ENCODE peak calls at places on chromosomes 4 and X, in six cellular contexts. M is GM23248; S is IMR-90; H is CD8-positive, alpha-beta memory T cell; E is neural progenitor cell; D is brain microvascular endothelial cell. T is an unnamed sample. For H3K36me3, the result is how much of the 10 kb centered on the place peaks cover.

GRCh38 chr4:100422911-100423310 is 94.9 kb downstream of the EMCN start:
- DNase-seq in S (no peak), D (no peak), H (no peak), M (peak), E (no peak), T (no peak)

GRCh38 chr4:105808459-105809041 is 86.7 kb upstream of the NPNT start:
- DNase-seq in E (no peak), H (no peak), M (peak), S (peak), D (peak), T (no peak)

GRCh38 chr4:183349673-183350072 is 27.4 kb upstream of the CLDN24 start:
- DNase-seq in D (no peak), E (no peak), H (no peak), M (peak), S (peak), T (peak)

GRCh38 chrX:3518870-3519269 is 172.4 kb upstream of the MXRA5 start:
- DNase-seq in D (peak), H (no peak), M (peak), E (no peak), S (peak), T (peak)

GRCh38 chrX:40094041-40094899 is 3.5 kb downstream of the BCOR start:
- DNase-seq in M (peak), S (peak), E (peak), H (no peak), D (no peak), T (peak)

GRCh38 chrX:47217121-47217851 is 1.2 kb upstream of the CDK16 start:
- DNase-seq in E (no peak), H (no peak), M (peak), S (peak), D (peak), T (peak)

GRCh38 chr4:183241322-183241640 is 78.8 kb downstream of the CLDN22 start:
- DNase-seq in D (peak), M (peak), S (peak), E (no peak), H (no peak), T (peak)

GRCh38 chr4:108512615-108513505 is 107.5 kb upstream of the RPL34 start:
- DNase-seq in D (peak), H (peak), S (peak), M (peak), E (peak), T (peak)

GRCh38 chr4:48958582-48958981 is 27.5 kb upstream of the CWH43 start:
- DNase-seq in D (no peak), S (no peak), M (no peak), H (no peak), E (no peak), T (no peak)

GRCh38 chr4:26916195-26916594 is 55.6 kb downstream of the STIM2 start:
- DNase-seq in H (no peak), E (no peak), D (peak), S (peak), M (peak), T (no peak)

GRCh38 chr4:91447168-91447567 is 856.6 kb upstream of the GRID2 start:
- DNase-seq in S (no peak), H (no peak), M (no peak), D (no peak), E (no peak), T (no peak)
- H3K27ac ChIP-seq in S (no peak), H (no peak), M (no peak), D (no peak), E (no peak), T (no peak)

DNA sequence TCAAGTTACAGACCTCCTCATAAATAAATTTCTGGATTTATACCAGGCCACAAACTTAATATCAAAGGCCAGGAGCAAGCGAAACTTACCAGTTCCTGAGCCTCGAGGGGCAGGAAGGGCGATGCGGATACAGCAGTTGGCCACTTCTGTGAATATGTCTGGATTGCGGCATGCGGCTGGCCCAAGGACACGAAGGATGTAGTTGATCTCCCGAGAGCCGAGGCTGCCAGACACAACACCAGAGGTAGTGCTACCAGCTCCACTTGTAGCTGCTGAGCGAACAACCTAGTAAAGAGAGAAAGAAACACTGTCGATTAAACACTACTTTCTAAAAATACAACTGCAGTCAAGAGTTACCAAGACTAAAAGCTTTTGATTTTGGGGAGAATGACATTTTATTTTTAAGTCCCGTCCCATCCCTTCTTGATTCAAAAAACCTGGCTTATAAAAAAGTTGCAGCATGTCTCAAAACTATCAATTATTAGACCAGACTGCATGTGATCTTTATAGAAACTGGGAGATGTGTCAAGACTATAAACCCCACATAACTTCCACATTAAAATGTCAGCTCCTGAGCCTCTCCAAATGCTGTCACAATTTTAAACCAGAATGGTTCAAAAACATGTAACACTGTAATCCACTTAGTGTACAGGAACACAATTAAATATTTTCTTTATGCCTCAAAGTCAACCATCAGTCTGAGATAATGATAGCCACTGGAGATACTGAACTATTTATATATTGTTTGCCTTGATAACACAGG is 105.6 kb downstream of the HUWE1 start:
- DNase-seq in E (no peak), M (no peak), D (no peak), S (no peak), H (no peak), T (no peak)
- H3K36me3 ChIP-seq in E (under half), M (under half), D (under half), S (under half), H (half or more), T (half or more)

GRCh38 chr4:140812916-140813315 is 56.7 kb upstream of the TBC1D9 start:
- DNase-seq in E (no peak), D (no peak), H (no peak), S (no peak), M (no peak), T (no peak)

GRCh38 chr4:140809671-140810070 is 53.5 kb upstream of the TBC1D9 start:
- DNase-seq in S (no peak), H (no peak), E (no peak), D (no peak), M (no peak), T (no peak)

GRCh38 chr4:140811429-140811828 is 55.2 kb upstream of the TBC1D9 start:
- DNase-seq in M (no peak), D (no peak), H (no peak), E (no peak), S (no peak), T (no peak)

GRCh38 chr4:140816806-140817205 is 60.6 kb upstream of the TBC1D9 start:
- DNase-seq in M (no peak), E (no peak), S (no peak), D (no peak), H (no peak), T (no peak)

GRCh38 chr4:140813804-140814203 is 57.6 kb upstream of the TBC1D9 start:
- DNase-seq in S (no peak), M (no peak), H (no peak), D (no peak), E (no peak), T (no peak)
- H3K27ac ChIP-seq in S (no peak), M (no peak), H (no peak), D (no peak), E (no peak), T (no peak)

GRCh38 chr4:5629542-5629941 is 78.8 kb downstream of the EVC2 start:
- DNase-seq in H (no peak), E (no peak), S (no peak), M (no peak), D (no peak), T (no peak)
- H3K36me3 ChIP-seq in H (under half), E (under half), S (under half), M (under half), D (under half), T (under half)

GRCh38 chr4:41029098-41029497 is 185.2 kb downstream of the APBB2 start:
- DNase-seq in S (no peak), M (no peak), D (no peak), E (no peak), H (no peak), T (no peak)
- H3K27ac ChIP-seq in S (peak), M (no peak), D (no peak), E (no peak), H (no peak), T (no peak)

GRCh38 chr4:2911868-2912267 is 51.3 kb downstream of the NOP14 start:
- DNase-seq in S (no peak), M (no peak), H (no peak), D (no peak), E (no peak), T (no peak)
- H3K36me3 ChIP-seq in S (half or more), M (under half), H (half or more), D (half or more), E (under half), T (under half)

GRCh38 chrX:123476636-123477219 is 256.1 kb downstream of the THOC2 start:
- DNase-seq in H (no peak), E (no peak), M (no peak), S (no peak), D (no peak), T (no peak)
- H3K27ac ChIP-seq in H (no peak), E (no peak), M (no peak), S (no peak), D (no peak), T (no peak)

GRCh38 chrX:75084757-75085156 is 71.3 kb downstream of the ABCB7 start:
- DNase-seq in S (no peak), D (no peak), H (no peak), M (no peak), E (no peak), T (no peak)

GRCh38 chrX:75086731-75087195 is 69.3 kb downstream of the ABCB7 start:
- DNase-seq in D (no peak), M (no peak), S (no peak), E (no peak), H (no peak), T (no peak)
- H3K36me3 ChIP-seq in D (under half), M (under half), S (under half), E (under half), H (under half), T (under half)

DNA sequence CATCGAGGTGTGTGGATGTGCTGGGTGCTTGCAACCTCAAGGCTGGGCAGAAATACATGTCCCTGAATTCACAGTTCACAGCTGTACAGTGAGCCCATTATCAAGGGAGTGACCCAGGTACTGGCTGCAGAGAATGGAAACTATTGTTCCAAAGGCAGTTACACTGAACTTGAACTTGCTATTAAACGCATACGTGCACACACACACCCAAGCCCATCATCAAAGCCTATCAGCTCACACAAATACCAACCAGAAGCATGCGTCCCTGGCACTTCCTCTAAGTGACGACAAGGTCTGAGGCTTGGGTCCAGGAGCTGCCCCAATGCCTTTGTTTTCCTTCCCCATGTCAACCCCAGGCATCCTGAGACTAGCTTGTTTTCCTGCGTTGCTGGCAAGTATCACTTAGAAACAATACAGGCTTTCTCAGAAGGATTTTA is 88.6 kb downstream of the IRF2 start:
- DNase-seq in H (no peak), S (no peak), E (no peak), D (no peak), M (no peak), T (no peak)
- H3K27ac ChIP-seq in H (peak), S (peak), E (no peak), D (no peak), M (no peak), T (no peak)

DNA sequence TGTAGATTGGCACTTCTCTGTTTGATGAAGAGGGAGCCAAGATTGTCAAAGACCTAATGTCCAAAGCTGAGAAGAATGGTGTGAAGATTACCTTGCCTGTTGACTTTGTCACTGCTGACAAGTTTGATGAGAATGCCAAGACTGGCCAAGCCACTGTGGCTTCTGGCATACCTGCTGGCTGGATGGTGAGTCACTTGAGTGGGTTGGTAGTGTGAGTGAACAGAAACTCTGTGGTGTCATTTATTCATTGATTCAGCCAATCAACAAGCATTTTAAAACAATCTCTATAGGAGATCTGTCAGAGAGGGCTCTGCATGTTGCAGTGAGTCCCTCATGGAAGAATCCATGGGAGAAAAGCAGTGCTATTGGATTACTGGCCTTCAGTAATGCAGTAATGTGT is 16.3 kb downstream of the TAF9B start:
- DNase-seq in D (peak), S (peak), E (no peak), M (peak), H (no peak), T (peak)
- H3K36me3 ChIP-seq in D (under half), S (under half), E (under half), M (half or more), H (under half), T (half or more)

T was measured in PC-3.